ENCODE peak calls at places on chromosomes 5 and 9, in six cellular contexts. V is amygdala, F is ELF-1, O is NCI-H510A, X is amniotic stem cell, J is adrenal gland. B is an unnamed sample.

GRCh38 chr5:175475248-175475647 is 3.1 kb upstream of the SFXN1 start:
- DNase-seq in V (no peak), F (no peak), O (no peak), X (no peak), J (no peak), B (no peak)

GRCh38 chr5:177378884-177379883 is 5.0 kb upstream of the SLC34A1 start:
- DNase-seq in V (no peak), F (no peak), O (peak), X (peak), J (no peak), B (no peak)

GRCh38 chr5:74738406-74738805 is 28.5 kb downstream of the GFM2 start:
- DNase-seq in V (no peak), F (no peak), O (no peak), X (no peak), J (no peak), B (no peak)

GRCh38 chr5:119400248-119400647 is 44.4 kb downstream of the TNFAIP8 start:
- DNase-seq in V (no peak), F (no peak), O (peak), X (no peak), J (no peak), B (no peak)

GRCh38 chr9:92807031-92807756 is 42.6 kb upstream of the BICD2 start:
- DNase-seq in V (no peak), F (peak), O (no peak), X (no peak), J (no peak), B (no peak)

GRCh38 chr9:10697044-10697443 is 84.2 kb upstream of the PTPRD start:
- DNase-seq in V (no peak), F (no peak), O (no peak), X (no peak), J (no peak), B (no peak)

GRCh38 chr9:14515564-14516198 is 177.6 kb downstream of the ZDHHC21 start:
- DNase-seq in V (no peak), F (peak), O (no peak), X (no peak), J (no peak), B (no peak)

GRCh38 chr9:98994226-98995058 is 50.7 kb downstream of the COL15A1 start:
- DNase-seq in V (no peak), F (no peak), O (no peak), X (no peak), J (no peak), B (no peak)

GRCh38 chr5:100828756-100829342 is 74.2 kb downstream of the ST8SIA4 start:
- DNase-seq in V (no peak), F (no peak), O (no peak), X (no peak), J (no peak), B (no peak)

GRCh38 chr9:108779506-108779905 is 76.3 kb downstream of the ACTL7B start:
- DNase-seq in V (peak), F (no peak), O (no peak), X (no peak), J (no peak), B (no peak)

B was measured in smooth muscle cell of the brain vasculature.